ENCODE peak calls at places on chromosomes 4 and X, in ten cellular contexts. U is PC-9, B is GM23338, K is endodermal cell, T is body of pancreas, O is cardiac muscle cell, F is H9, D is mesenchymal stem cell, H is sigmoid colon, S is right cardiac atrium. G is an unnamed sample. For H3K27me3 and H3K4me1, the result is how much of the 10 kb centered on the place peaks cover.

GRCh38 chr4:186105721-186106335 is 1.3 kb downstream of the FAM149A start:
- DNase-seq in S (no peak), O (no peak), U (no peak), K (no peak), F (no peak), T (peak), H (no peak), B (peak), D (peak), G (peak)

GRCh38 chr4:115361781-115362180 is 248.4 kb upstream of the NDST4 start:
- DNase-seq in B (no peak), T (no peak), O (no peak), F (no peak), H (no peak), U (no peak), S (no peak), D (peak), K (no peak), G (no peak)

GRCh38 chr4:43394976-43395375 is 502.5 kb downstream of the GRXCR1 start:
- DNase-seq in S (no peak), K (no peak), T (no peak), D (peak), B (no peak), H (no peak), O (no peak), U (no peak), F (no peak), G (peak)

GRCh38 chr4:110296892-110297291 is 98.5 kb upstream of the ELOVL6 start:
- DNase-seq in K (no peak), B (no peak), H (no peak), U (no peak), T (no peak), O (no peak), F (no peak), D (no peak), S (no peak), G (no peak)

GRCh38 chr4:1740021-1740545 is 18.8 kb downstream of the TACC3 start:
- DNase-seq in B (no peak), H (no peak), K (no peak), O (no peak), D (no peak), S (no peak), F (no peak), T (no peak), U (no peak), G (no peak)

GRCh38 chr4:47499705-47500104 is 14.6 kb downstream of the ATP10D start:
- DNase-seq in O (no peak), S (no peak), D (no peak), H (no peak), B (no peak), U (no peak), F (no peak), K (no peak), T (no peak), G (no peak)

GRCh38 chr4:150418757-150419410 is 163.1 kb upstream of the MAB21L2 start:
- DNase-seq in T (no peak), O (no peak), K (no peak), U (no peak), B (no peak), H (no peak), S (no peak), D (no peak), F (no peak), G (no peak)

GRCh38 chr4:39259571-39260330 is 77.4 kb downstream of the WDR19 start:
- DNase-seq in B (no peak), H (no peak), D (peak), F (no peak), T (no peak), U (no peak), O (no peak), K (no peak), S (no peak), G (no peak)

GRCh38 chrX:10166731-10167149 is 10.0 kb downstream of the CLCN4 start:
- DNase-seq in T (peak), U (no peak), H (no peak), D (no peak), O (no peak), F (no peak), S (peak), B (no peak), K (no peak), G (no peak)

GRCh38 chrX:8868906-8869305 is 67.7 kb upstream of the FAM9A start:
- DNase-seq in K (no peak), B (no peak), O (peak), T (no peak), F (no peak), U (no peak), H (no peak), S (no peak), D (peak), G (no peak)

GRCh38 chrX:2928583-2929434 is at the start of gene ARSD:
- DNase-seq in K (peak), H (peak), U (peak), O (peak), T (peak), D (peak), F (peak), B (peak), S (peak), G (peak)

GRCh38 chrX:41180194-41180902 is 95.1 kb downstream of the USP9X start:
- DNase-seq in B (peak), F (peak), S (peak), D (peak), K (peak), U (peak), T (peak), O (peak), H (no peak), G (no peak)

GRCh38 chr4:7419961-7420660 is 14.6 kb downstream of the PSAPL1 start:
- DNase-seq in B (no peak), H (peak), S (no peak), T (no peak), O (no peak), D (no peak), F (peak), U (no peak), K (peak), G (no peak)

GRCh38 chrX:136822337-136823095 is 41.8 kb upstream of the ARHGEF6 start:
- DNase-seq in D (peak), T (no peak), F (no peak), B (no peak), S (no peak), U (no peak), O (no peak), H (no peak), K (no peak), G (no peak)

GRCh38 chr4:133498149-133498548 is 349.1 kb downstream of the PCDH10 start:
- DNase-seq in O (no peak), B (no peak), S (no peak), H (no peak), D (no peak), T (no peak), U (no peak), K (no peak), F (no peak), G (no peak)

GRCh38 chrX:98931194-98931593 is 1478.9 kb downstream of the PCDH19 start:
- DNase-seq in F (no peak), D (peak), K (no peak), U (no peak), H (no peak), T (no peak), S (no peak), B (no peak), O (no peak), G (peak)

GRCh38 chr4:111040904-111041303 is 418.0 kb upstream of the PITX2 start:
- DNase-seq in K (no peak), T (no peak), F (no peak), H (no peak), D (no peak), S (no peak), B (no peak), O (no peak), U (no peak), G (peak)

GRCh38 chr4:96052827-96053226 is 212.9 kb downstream of the PDHA2 start:
- DNase-seq in K (no peak), B (no peak), S (no peak), T (no peak), O (no peak), H (no peak), F (no peak), D (no peak), U (no peak), G (peak)

GRCh38 chr4:137981277-137981676 is 260.9 kb downstream of the SLC7A11 start:
- DNase-seq in T (no peak), H (no peak), U (no peak), O (no peak), K (no peak), D (peak), S (no peak), F (no peak), B (no peak), G (no peak)

GRCh38 chr4:3223986-3224748 is 24.8 kb upstream of the MSANTD1 start:
- DNase-seq in S (no peak), K (no peak), B (no peak), T (no peak), O (no peak), H (peak), D (no peak), F (no peak), U (no peak), G (no peak)

GRCh38 chr4:54093609-54094240 is 6.2 kb upstream of the GSX2 start:
- DNase-seq in T (no peak), F (peak), S (no peak), U (no peak), O (no peak), B (peak), H (no peak), K (peak), D (no peak), G (no peak)

GRCh38 chrX:18574591-18574990 is 97.3 kb downstream of the RS1 start:
- DNase-seq in S (peak), K (no peak), U (peak), H (peak), O (no peak), T (peak), F (no peak), D (peak), B (no peak), G (peak)

GRCh38 chr4:38119663-38120374 is 159.6 kb downstream of the PTTG2 start:
- DNase-seq in S (peak), U (peak), O (no peak), T (no peak), B (no peak), F (no peak), D (peak), H (no peak), K (no peak), G (no peak)

GRCh38 chrX:106177106-106177981 is 9.2 kb downstream of the PWWP3B start:
- DNase-seq in F (peak), K (peak), U (no peak), T (peak), D (peak), O (peak), H (no peak), S (peak), B (peak), G (no peak)
- H3K27me3 ChIP-seq in F (under half), K (under half), U (under half), T (under half), D (under half), O (under half), H (under half), S (under half), B (under half), G (under half)

GRCh38 chr4:122898370-122899150 is 23.8 kb downstream of the NUDT6 start:
- DNase-seq in U (peak), B (no peak), F (no peak), D (peak), T (peak), K (no peak), H (no peak), O (no peak), S (no peak), G (peak)
- H3K4me1 ChIP-seq in U (under half), B (under half), F (under half), D (under half), T (under half), K (under half), H (under half), O (under half), S (under half), G (under half)

GRCh38 chr4:145153904-145154298 is 26.5 kb downstream of the OTUD4 start:
- DNase-seq in D (no peak), S (no peak), T (no peak), K (no peak), B (no peak), O (no peak), U (no peak), H (no peak), F (no peak), G (no peak)
- H3K27me3 ChIP-seq in D (under half), S (under half), T (under half), K (under half), B (under half), O (under half), U (under half), H (under half), F (under half), G (under half)

GRCh38 chrX:15600745-15601144 is at the start of gene ACE2:
- DNase-seq in K (no peak), D (no peak), B (no peak), O (no peak), S (peak), H (no peak), F (no peak), U (no peak), T (no peak), G (no peak)

GRCh38 chrX:15602761-15603160 is 2.0 kb upstream of the ACE2 start:
- DNase-seq in D (no peak), K (no peak), H (no peak), B (no peak), F (no peak), T (no peak), O (no peak), S (no peak), U (no peak), G (no peak)

GRCh38 chrX:15600071-15600470 is 689 bp downstream of the ACE2 start:
- DNase-seq in S (no peak), T (no peak), O (no peak), H (no peak), B (no peak), U (no peak), F (no peak), K (no peak), D (no peak), G (no peak)

GRCh38 chrX:15605233-15605632 is 4.5 kb upstream of the ACE2 start:
- DNase-seq in K (no peak), O (no peak), H (no peak), D (no peak), T (no peak), F (no peak), S (no peak), U (no peak), B (no peak), G (no peak)

GRCh38 chrX:15601932-15602331 is 1.2 kb upstream of the ACE2 start:
- DNase-seq in H (no peak), U (peak), K (no peak), T (no peak), F (no peak), S (no peak), D (no peak), B (no peak), O (no peak), G (no peak)
- H3K4me1 ChIP-seq in H (under half), U (half or more), K (under half), T (under half), F (under half), S (under half), D (under half), B (under half), O (under half), G (under half)

GRCh38 chr4:152545088-152545487 is 9.2 kb upstream of the FBXW7 start:
- DNase-seq in F (no peak), U (no peak), T (no peak), B (no peak), D (no peak), K (no peak), S (no peak), H (no peak), O (no peak), G (no peak)
- H3K27me3 ChIP-seq in F (under half), U (under half), T (under half), B (under half), D (under half), K (under half), S (under half), H (under half), O (under half), G (under half)

GRCh38 chr4:13891544-13891939 is 264.0 kb upstream of the BOD1L1 start:
- DNase-seq in B (no peak), H (no peak), T (no peak), K (no peak), D (no peak), U (no peak), O (no peak), F (no peak), S (no peak), G (no peak)
- H3K4me1 ChIP-seq in B (under half), H (under half), T (under half), K (under half), D (under half), U (half or more), O (under half), F (under half), S (under half), G (under half)